ENCODE peak calls at places on chromosome 20, in ten cellular contexts. One of them, this sample, is unnamed.
A peak's percentile ranks its signal among the peaks of the same experiment; 100 is the strongest.

GRCh38 chr20:38628580-38629470 is 27.2 kb downstream of the ARHGAP40 start:
- DNase-seq in EH: no peak
- DNase-seq in NCI-H748 treated with DMSO at 0.1 percent for 48 hours: no peak
- DNase-seq in effector memory CD8-positive, alpha-beta T cell: no peak
- DNase-seq in GM23248: no peak
- DNase-seq in mucosa of gallbladder: no peak
- DNase-seq in globus pallidus: no peak
- DNase-seq in nephron progenitor cell: no peak
- DNase-seq in NCI-H82: no peak
- DNase-seq in IMR-90: no peak
- DNase-seq in this sample: no peak

GRCh38 chr20:51804754-51805153 is 2.4 kb upstream of the SALL4 start:
- DNase-seq in EH: no peak
- DNase-seq in NCI-H748 treated with DMSO at 0.1 percent for 48 hours: no peak
- DNase-seq in effector memory CD8-positive, alpha-beta T cell: no peak
- DNase-seq in GM23248: no peak
- DNase-seq in mucosa of gallbladder: no peak
- DNase-seq in globus pallidus: no peak
- DNase-seq in nephron progenitor cell: no peak
- DNase-seq in NCI-H82: no peak
- DNase-seq in IMR-90: no peak
- DNase-seq in this sample: no peak

GRCh38 chr20:13857304-13857703 is 72.5 kb downstream of the NDUFAF5 start:
- DNase-seq in EH: peak; percentile 36
- DNase-seq in NCI-H748 treated with DMSO at 0.1 percent for 48 hours: no peak
- DNase-seq in effector memory CD8-positive, alpha-beta T cell: no peak
- DNase-seq in GM23248: peak; percentile 30
- DNase-seq in mucosa of gallbladder: peak; percentile 39
- DNase-seq in globus pallidus: peak; percentile 25
- DNase-seq in nephron progenitor cell: no peak
- DNase-seq in NCI-H82: peak; percentile 20
- DNase-seq in IMR-90: no peak
- DNase-seq in this sample: no peak

GRCh38 chr20:63696311-63696627 is 183 bp upstream of the TNFRSF6B start:
- DNase-seq in EH: no peak
- DNase-seq in NCI-H748 treated with DMSO at 0.1 percent for 48 hours: no peak
- DNase-seq in effector memory CD8-positive, alpha-beta T cell: no peak
- DNase-seq in GM23248: peak; percentile 44
- DNase-seq in mucosa of gallbladder: no peak
- DNase-seq in globus pallidus: no peak
- DNase-seq in nephron progenitor cell: no peak
- DNase-seq in NCI-H82: peak; percentile 42
- DNase-seq in IMR-90: no peak
- DNase-seq in this sample: no peak

GRCh38 chr20:11178946-11179654 is 505.3 kb upstream of the JAG1 start:
- DNase-seq in EH: peak; percentile 68
- DNase-seq in NCI-H748 treated with DMSO at 0.1 percent for 48 hours: no peak
- DNase-seq in effector memory CD8-positive, alpha-beta T cell: no peak
- DNase-seq in GM23248: peak; percentile 75
- DNase-seq in mucosa of gallbladder: no peak
- DNase-seq in globus pallidus: no peak
- DNase-seq in nephron progenitor cell: no peak
- DNase-seq in NCI-H82: no peak
- DNase-seq in IMR-90: peak; percentile 88
- DNase-seq in this sample: no peak

GRCh38 chr20:6501061-6501460 is 266.4 kb upstream of the BMP2 start:
- DNase-seq in EH: peak; percentile 35
- DNase-seq in NCI-H748 treated with DMSO at 0.1 percent for 48 hours: no peak
- DNase-seq in effector memory CD8-positive, alpha-beta T cell: no peak
- DNase-seq in GM23248: peak; percentile 59
- DNase-seq in mucosa of gallbladder: no peak
- DNase-seq in globus pallidus: no peak
- DNase-seq in nephron progenitor cell: no peak
- DNase-seq in NCI-H82: no peak
- DNase-seq in IMR-90: peak; percentile 86
- DNase-seq in this sample: peak; percentile 9

GRCh38 chr20:52031574-52032303 is 159.8 kb downstream of the ZFP64 start:
- DNase-seq in EH: peak; percentile 94
- DNase-seq in NCI-H748 treated with DMSO at 0.1 percent for 48 hours: no peak
- DNase-seq in effector memory CD8-positive, alpha-beta T cell: peak; percentile 28
- DNase-seq in GM23248: peak; percentile 49
- DNase-seq in mucosa of gallbladder: peak; percentile 15
- DNase-seq in globus pallidus: no peak
- DNase-seq in nephron progenitor cell: peak; percentile 20
- DNase-seq in NCI-H82: no peak
- DNase-seq in IMR-90: peak; percentile 88
- DNase-seq in this sample: peak; percentile 69

GRCh38 chr20:1894471-1894950 is 696 bp upstream of the SIRPA start:
- DNase-seq in EH: peak; percentile 69
- DNase-seq in NCI-H748 treated with DMSO at 0.1 percent for 48 hours: peak; percentile 72
- DNase-seq in effector memory CD8-positive, alpha-beta T cell: no peak
- DNase-seq in GM23248: peak; percentile 82
- DNase-seq in mucosa of gallbladder: peak; percentile 28
- DNase-seq in globus pallidus: no peak
- DNase-seq in nephron progenitor cell: peak; percentile 73
- DNase-seq in NCI-H82: no peak
- DNase-seq in IMR-90: peak; percentile 59
- DNase-seq in this sample: peak; percentile 55

GRCh38 chr20:36175016-36175415 is 20.5 kb downstream of the EPB41L1 start:
- DNase-seq in EH: peak; percentile 60
- DNase-seq in NCI-H748 treated with DMSO at 0.1 percent for 48 hours: no peak
- DNase-seq in effector memory CD8-positive, alpha-beta T cell: no peak
- DNase-seq in GM23248: peak; percentile 46
- DNase-seq in mucosa of gallbladder: no peak
- DNase-seq in globus pallidus: no peak
- DNase-seq in nephron progenitor cell: no peak
- DNase-seq in NCI-H82: peak; percentile 21
- DNase-seq in IMR-90: peak; percentile 68
- DNase-seq in this sample: no peak

GRCh38 chr20:16368645-16369292 is 204.5 kb downstream of the KIF16B start:
- DNase-seq in EH: peak; percentile 61
- DNase-seq in NCI-H748 treated with DMSO at 0.1 percent for 48 hours: no peak
- DNase-seq in effector memory CD8-positive, alpha-beta T cell: no peak
- DNase-seq in GM23248: peak; percentile 6
- DNase-seq in mucosa of gallbladder: peak; percentile 40
- DNase-seq in globus pallidus: no peak
- DNase-seq in nephron progenitor cell: no peak
- DNase-seq in NCI-H82: no peak
- DNase-seq in IMR-90: peak; percentile 78
- DNase-seq in this sample: no peak

GRCh38 chr20:22315771-22316170 is 268.6 kb downstream of the FOXA2 start:
- DNase-seq in EH: no peak
- DNase-seq in NCI-H748 treated with DMSO at 0.1 percent for 48 hours: no peak
- DNase-seq in effector memory CD8-positive, alpha-beta T cell: no peak
- DNase-seq in GM23248: no peak
- DNase-seq in mucosa of gallbladder: no peak
- DNase-seq in globus pallidus: no peak
- DNase-seq in nephron progenitor cell: no peak
- DNase-seq in NCI-H82: no peak
- DNase-seq in IMR-90: no peak
- DNase-seq in this sample: no peak

GRCh38 chr20:49937023-49937929 is 1.1 kb downstream of the RNF114 start:
- DNase-seq in EH: no peak
- DNase-seq in NCI-H748 treated with DMSO at 0.1 percent for 48 hours: no peak
- DNase-seq in effector memory CD8-positive, alpha-beta T cell: no peak
- DNase-seq in GM23248: peak; percentile 22
- DNase-seq in mucosa of gallbladder: no peak
- DNase-seq in globus pallidus: no peak
- DNase-seq in nephron progenitor cell: no peak
- DNase-seq in NCI-H82: peak; percentile 55
- DNase-seq in IMR-90: no peak
- DNase-seq in this sample: no peak

GRCh38 chr20:14744723-14745122 is 407.3 kb upstream of the FLRT3 start:
- DNase-seq in EH: no peak
- DNase-seq in NCI-H748 treated with DMSO at 0.1 percent for 48 hours: no peak
- DNase-seq in effector memory CD8-positive, alpha-beta T cell: no peak
- DNase-seq in GM23248: no peak
- DNase-seq in mucosa of gallbladder: no peak
- DNase-seq in globus pallidus: no peak
- DNase-seq in nephron progenitor cell: no peak
- DNase-seq in NCI-H82: no peak
- DNase-seq in IMR-90: no peak
- DNase-seq in this sample: no peak

GRCh38 chr20:61371501-61372150 is 119.6 kb downstream of the CDH4 start:
- DNase-seq in EH: no peak
- DNase-seq in NCI-H748 treated with DMSO at 0.1 percent for 48 hours: no peak
- DNase-seq in effector memory CD8-positive, alpha-beta T cell: no peak
- DNase-seq in GM23248: no peak
- DNase-seq in mucosa of gallbladder: no peak
- DNase-seq in globus pallidus: no peak
- DNase-seq in nephron progenitor cell: no peak
- DNase-seq in NCI-H82: no peak
- DNase-seq in IMR-90: peak; percentile 5
- DNase-seq in this sample: no peak

GRCh38 chr20:18588554-18589043 is 745 bp downstream of the DTD1 start:
- DNase-seq in EH: no peak
- DNase-seq in NCI-H748 treated with DMSO at 0.1 percent for 48 hours: peak; percentile 72
- DNase-seq in effector memory CD8-positive, alpha-beta T cell: no peak
- DNase-seq in GM23248: no peak
- DNase-seq in mucosa of gallbladder: no peak
- DNase-seq in globus pallidus: peak; percentile 37
- DNase-seq in nephron progenitor cell: peak; percentile 28
- DNase-seq in NCI-H82: peak; percentile 64
- DNase-seq in IMR-90: no peak
- DNase-seq in this sample: no peak

GRCh38 chr20:18377896-18378481 is 88.8 kb downstream of the DZANK1 start:
- DNase-seq in EH: no peak
- DNase-seq in NCI-H748 treated with DMSO at 0.1 percent for 48 hours: no peak
- DNase-seq in effector memory CD8-positive, alpha-beta T cell: no peak
- DNase-seq in GM23248: no peak
- DNase-seq in mucosa of gallbladder: no peak
- DNase-seq in globus pallidus: no peak
- DNase-seq in nephron progenitor cell: no peak
- DNase-seq in NCI-H82: no peak
- DNase-seq in IMR-90: no peak
- DNase-seq in this sample: no peak